ENCODE peak calls at places on chromosomes 6 and 20, in five cellular contexts. F is ovary, N is tibial artery, I is small intestine, D is HL-60. E is an unnamed sample.

GRCh38 chr6:43509142-43509983 is 783 bp downstream of the LRRC73 start:
- DNase-seq in F (no peak), N (no peak), I (no peak), D (no peak), E (no peak)

GRCh38 chr6:42173101-42173500 is at the start of gene GUCA1A:
- DNase-seq in F (no peak), N (no peak), I (no peak), D (no peak), E (no peak)

GRCh38 chr6:22709804-22710203 is 140.4 kb downstream of the HDGFL1 start:
- DNase-seq in F (peak), N (no peak), I (no peak), D (no peak), E (no peak)

GRCh38 chr20:61599061-61599930 is 347.2 kb downstream of the CDH4 start:
- DNase-seq in F (no peak), N (no peak), I (no peak), D (no peak), E (no peak)

GRCh38 chr20:23920936-23921335 is 41.4 kb upstream of the CST5 start:
- DNase-seq in F (no peak), N (no peak), I (no peak), D (no peak), E (no peak)

GRCh38 chr6:3962897-3963296 is 113.7 kb downstream of the FAM50B start:
- DNase-seq in F (no peak), N (no peak), I (no peak), D (no peak), E (no peak)

GRCh38 chr6:163985710-163986109 is 571.2 kb downstream of the QKI start:
- DNase-seq in F (no peak), N (no peak), I (no peak), D (no peak), E (no peak)

GRCh38 chr6:112744827-112745226 is 397.7 kb downstream of the RFPL4B start:
- DNase-seq in F (no peak), N (no peak), I (no peak), D (no peak), E (no peak)

GRCh38 chr6:137277971-137278602 is 58.9 kb upstream of the IFNGR1 start:
- DNase-seq in F (no peak), N (no peak), I (no peak), D (no peak), E (peak)

GRCh38 chr6:149095842-149096241 is 221.7 kb upstream of the TAB2 start:
- DNase-seq in F (no peak), N (no peak), I (no peak), D (no peak), E (no peak)

GRCh38 chr20:237479-237878 is 10.4 kb downstream of the DEFB129 start:
- DNase-seq in F (no peak), N (no peak), I (no peak), D (peak), E (no peak)

GRCh38 chr6:150056916-150057315 is 12.0 kb downstream of the ULBP3 start:
- DNase-seq in F (no peak), N (no peak), I (no peak), D (no peak), E (no peak)

GRCh38 chr20:3167738-3168078 is 5.6 kb downstream of the LZTS3 start:
- DNase-seq in F (no peak), N (no peak), I (no peak), D (no peak), E (no peak)

GRCh38 chr6:147947521-147947920 is 395.1 kb upstream of the SASH1 start:
- DNase-seq in F (no peak), N (no peak), I (no peak), D (no peak), E (no peak)

GRCh38 chr20:51542033-51542893 is at the start of gene NFATC2:
- DNase-seq in F (no peak), N (no peak), I (peak), D (peak), E (peak)

GRCh38 chr6:72940265-72940664 is 285.0 kb downstream of the KHDC1L start:
- DNase-seq in F (no peak), N (no peak), I (no peak), D (no peak), E (peak)

GRCh38 chr6:41504526-41505021 is 41.6 kb upstream of the FOXP4 start:
- DNase-seq in F (peak), N (no peak), I (no peak), D (no peak), E (no peak)

GRCh38 chr20:17495826-17496225 is 35.4 kb downstream of the BFSP1 start:
- DNase-seq in F (no peak), N (no peak), I (no peak), D (no peak), E (no peak)

GRCh38 chr6:35084041-35084491 is 57.1 kb downstream of the TCP11 start:
- DNase-seq in F (no peak), N (peak), I (no peak), D (no peak), E (no peak)

GRCh38 chr20:60268502-60268901 is 310.3 kb downstream of the CDH26 start:
- DNase-seq in F (no peak), N (no peak), I (no peak), D (no peak), E (peak)

GRCh38 chr6:125377621-125378020 is 75.9 kb upstream of the HDDC2 start:
- DNase-seq in F (no peak), N (no peak), I (no peak), D (peak), E (no peak)

GRCh38 chr6:11315743-11316437 is 83.4 kb upstream of the NEDD9 start:
- DNase-seq in F (no peak), N (no peak), I (peak), D (no peak), E (peak)

GRCh38 chr20:62642666-62643520 is 590 bp downstream of the SLCO4A1 start:
- DNase-seq in F (no peak), N (no peak), I (peak), D (peak), E (peak)

GRCh38 chr6:128204621-128205020 is 303.8 kb upstream of the THEMIS start:
- DNase-seq in F (no peak), N (no peak), I (no peak), D (no peak), E (no peak)

GRCh38 chr6:144434308-144434990 is 149.3 kb downstream of the UTRN start:
- DNase-seq in F (no peak), N (no peak), I (no peak), D (no peak), E (peak)

GRCh38 chr6:74041420-74041819 is 345.4 kb downstream of the CD109 start:
- DNase-seq in F (no peak), N (no peak), I (no peak), D (no peak), E (no peak)

GRCh38 chr20:46894971-46895905 is 595 bp downstream of the EYA2 start:
- DNase-seq in F (no peak), N (peak), I (no peak), D (no peak), E (no peak)

GRCh38 chr6:57432162-57432561 is 114.7 kb downstream of the PRIM2 start:
- DNase-seq in F (no peak), N (no peak), I (no peak), D (no peak), E (no peak)

GRCh38 chr20:56400001-56400640 is 7.7 kb downstream of the CSTF1 start:
- DNase-seq in F (no peak), N (peak), I (peak), D (peak), E (peak)

GRCh38 chr20:8153281-8153908 is 21.3 kb downstream of the PLCB1 start:
- DNase-seq in F (no peak), N (no peak), I (peak), D (peak), E (no peak)

GRCh38 chr6:44234101-44235090 is 11.0 kb downstream of the SLC29A1 start:
- DNase-seq in F (peak), N (peak), I (peak), D (peak), E (no peak)

GRCh38 chr6:32194388-32194787 is 1.9 kb upstream of the GPSM3 start:
- DNase-seq in F (no peak), N (no peak), I (no peak), D (no peak), E (no peak)

GRCh38 chr6:32190946-32191677 is 1.1 kb upstream of the PBX2 start:
- DNase-seq in F (peak), N (no peak), I (peak), D (no peak), E (no peak)

GRCh38 chr6:32191696-32192607 is 491 bp downstream of the GPSM3 start:
- DNase-seq in F (no peak), N (no peak), I (no peak), D (no peak), E (no peak)

GRCh38 chr6:32190054-32190945 is at the start of gene PBX2:
- DNase-seq in F (peak), N (peak), I (peak), D (peak), E (peak)

GRCh38 chr6:32192608-32193039 is at the start of gene GPSM3:
- DNase-seq in F (no peak), N (no peak), I (peak), D (peak), E (no peak)
- H3K27ac ChIP-seq in F (no peak), N (peak), I (peak), D (peak), E (peak)

GRCh38 chr6:106287215-106287614 is 38.3 kb downstream of the ATG5 start:
- DNase-seq in F (no peak), N (no peak), I (no peak), D (no peak), E (no peak)

GRCh38 chr6:106290954-106291353 is 34.6 kb downstream of the ATG5 start:
- DNase-seq in F (no peak), N (no peak), I (no peak), D (no peak), E (no peak)

GRCh38 chr6:106290032-106290431 is 35.5 kb downstream of the ATG5 start:
- DNase-seq in F (no peak), N (no peak), I (no peak), D (no peak), E (no peak)

DNA sequence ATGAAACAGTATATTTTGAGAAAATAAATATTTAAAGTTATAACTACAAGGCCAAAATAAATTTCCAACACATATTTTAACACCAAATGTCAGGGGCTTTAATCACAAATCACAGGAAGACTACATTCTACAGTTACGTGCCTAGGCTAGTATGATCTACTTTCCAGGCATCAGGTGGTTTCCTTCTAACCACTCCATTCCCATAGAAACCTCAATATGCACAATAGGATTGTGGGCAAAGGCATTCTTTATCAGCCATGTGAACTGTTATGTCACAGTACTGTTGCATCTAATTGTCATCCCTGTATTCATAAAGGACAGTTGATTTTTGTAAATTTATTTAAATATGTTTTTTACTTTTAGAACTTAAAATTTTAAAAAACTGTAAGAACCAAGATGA is 32.4 kb downstream of the ATG5 start:
- DNase-seq in F (no peak), N (no peak), I (no peak), D (no peak), E (no peak)
- H3K27ac ChIP-seq in F (no peak), N (no peak), I (no peak), D (no peak), E (no peak)

DNA sequence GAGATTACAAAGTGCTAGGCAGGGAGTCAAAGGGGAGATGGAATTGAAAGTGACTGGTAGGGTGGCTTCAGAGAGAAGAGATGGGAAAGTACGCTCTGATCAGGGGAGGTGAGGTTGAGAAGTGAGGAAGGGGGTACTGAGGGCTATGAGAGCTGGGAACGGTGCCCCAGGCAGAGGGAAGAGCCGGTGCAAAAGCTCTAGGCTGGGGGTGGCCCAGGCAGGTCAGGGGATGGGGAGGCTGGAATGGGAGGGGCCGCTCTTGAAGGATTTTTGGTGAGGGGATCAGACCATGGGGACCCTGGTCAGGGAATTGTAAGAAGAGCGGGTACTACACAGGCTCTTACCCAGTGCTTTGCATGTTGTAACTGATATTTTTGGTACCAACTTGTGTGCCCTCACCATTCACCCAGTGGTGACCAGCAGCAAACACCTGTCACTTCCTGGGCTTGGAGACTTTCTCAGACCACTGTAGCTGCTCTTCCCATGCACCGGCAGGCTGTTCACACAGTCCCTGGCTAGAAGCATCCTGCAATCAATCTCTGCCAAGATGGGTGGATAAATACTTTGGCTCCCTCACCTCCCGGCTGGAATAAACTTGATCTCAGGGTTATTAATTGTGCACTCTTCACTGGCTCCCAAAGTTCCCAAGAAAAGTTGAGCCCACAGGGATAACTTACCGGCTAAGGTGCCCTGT is 24.0 kb downstream of the PCK1 start:
- DNase-seq in F (no peak), N (no peak), I (no peak), D (no peak), E (no peak)
- H3K27ac ChIP-seq in F (no peak), N (peak), I (no peak), D (no peak), E (no peak)

DNA sequence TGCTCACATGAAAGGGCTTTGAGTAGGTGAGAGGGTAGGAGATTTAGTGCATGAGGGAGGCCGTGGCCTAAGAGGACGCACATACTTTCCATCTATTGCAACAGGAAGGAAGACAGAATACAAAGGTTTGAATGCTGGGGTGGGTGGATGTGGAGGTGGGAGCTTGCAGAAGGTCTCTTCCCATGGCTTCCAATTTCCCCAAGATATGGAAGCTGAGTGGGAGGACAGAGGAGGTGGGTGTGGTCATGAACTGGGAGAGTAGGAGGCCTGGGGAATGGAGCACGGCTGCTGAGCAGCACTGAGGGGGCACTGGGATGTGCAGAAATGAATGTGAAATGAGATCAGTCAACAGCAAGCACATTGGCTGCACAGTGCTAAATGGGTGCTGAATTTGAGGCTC is 70.3 kb downstream of the SCML4 start:
- DNase-seq in F (no peak), N (no peak), I (no peak), D (no peak), E (no peak)
- H3K27ac ChIP-seq in F (no peak), N (no peak), I (no peak), D (no peak), E (no peak)

GRCh38 chr6:166415306-166415705 is 32.6 kb upstream of the MPC1 start:
- DNase-seq in F (no peak), N (no peak), I (peak), D (no peak), E (no peak)
- H3K27ac ChIP-seq in F (no peak), N (no peak), I (peak), D (no peak), E (peak)

DNA sequence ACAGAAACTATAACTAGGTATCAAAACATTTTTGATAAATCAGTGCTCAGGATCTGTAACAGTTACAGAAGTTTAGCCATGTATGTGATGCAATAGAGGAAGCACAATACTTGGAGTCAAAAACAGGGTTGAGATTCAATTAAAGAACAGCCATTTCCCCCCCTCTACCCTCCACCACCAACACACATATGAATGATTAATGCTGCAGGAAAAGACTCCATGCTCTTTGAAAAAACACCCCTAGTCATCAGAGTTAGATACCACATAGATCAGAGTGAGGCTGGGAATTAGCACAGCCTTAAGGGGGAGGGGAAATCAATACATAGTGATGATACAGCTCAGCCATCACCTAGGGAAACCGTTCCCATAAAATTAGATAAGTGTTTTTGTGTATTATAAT is 108.9 kb upstream of the EMILIN3 start:
- DNase-seq in F (no peak), N (no peak), I (peak), D (no peak), E (no peak)
- H3K27ac ChIP-seq in F (no peak), N (no peak), I (no peak), D (no peak), E (no peak)

GRCh38 chr6:143333749-143334520 is 116.6 kb downstream of the ADAT2 start:
- DNase-seq in F (no peak), N (no peak), I (no peak), D (no peak), E (no peak)

GRCh38 chr6:143333081-143333480 is 117.4 kb downstream of the ADAT2 start:
- DNase-seq in F (no peak), N (no peak), I (no peak), D (no peak), E (peak)

GRCh38 chr6:143337201-143337949 is 113.1 kb downstream of the ADAT2 start:
- DNase-seq in F (no peak), N (no peak), I (peak), D (peak), E (no peak)

GRCh38 chr6:143336446-143337152 is 113.9 kb downstream of the ADAT2 start:
- DNase-seq in F (no peak), N (no peak), I (no peak), D (no peak), E (peak)

GRCh38 chr6:143335865-143336264 is 114.6 kb downstream of the ADAT2 start:
- DNase-seq in F (no peak), N (no peak), I (no peak), D (no peak), E (no peak)
- H3K27ac ChIP-seq in F (no peak), N (no peak), I (no peak), D (no peak), E (peak)